ENCODE peak calls at places on chromosomes 3 and 15, in seven cellular contexts. E is GM23338, V is glutamatergic neuron, I is MCF 10A, O is dorsolateral prefrontal cortex, N is nephron progenitor cell, R is foreskin fibroblast. C is an unnamed sample.

GRCh38 chr3:123723527-123724168 is 138.8 kb upstream of the HACD2 start:
- DNase-seq in E (peak; percentile 93), V (peak; percentile 51), R (peak; percentile 86), N (peak; percentile 68), O (no peak), I (peak; percentile 93), C (peak; percentile 76)

GRCh38 chr15:91947370-91947769 is 93.9 kb downstream of the SLCO3A1 start:
- DNase-seq in O (no peak), N (no peak), I (no peak), E (no peak), V (no peak), R (no peak), C (no peak)

GRCh38 chr3:53518495-53518981 is 24.1 kb downstream of the CACNA1D start:
- DNase-seq in R (peak; percentile 17), O (no peak), E (no peak), V (no peak), N (no peak), I (peak; percentile 30), C (no peak)

GRCh38 chr15:80208758-80209734 is 43.0 kb downstream of the CTXND1 start:
- DNase-seq in I (no peak), O (no peak), N (no peak), E (no peak), R (no peak), V (no peak), C (no peak)

GRCh38 chr3:151421956-151422355 is 37.4 kb upstream of the P2RY12 start:
- DNase-seq in R (no peak), E (peak; percentile 24), N (no peak), O (no peak), I (no peak), V (no peak), C (no peak)

GRCh38 chr15:90075420-90076289 is 26.6 kb downstream of the IDH2 start:
- DNase-seq in N (no peak), O (no peak), R (no peak), V (no peak), I (peak; percentile 79), E (peak; percentile 66), C (peak; percentile 85)

GRCh38 chr3:190319660-190320059 is 2.6 kb downstream of the CLDN1 start:
- DNase-seq in R (peak; percentile 34), O (no peak), V (no peak), I (peak; percentile 95), E (no peak), N (no peak), C (peak; percentile 93)

GRCh38 chr3:186052096-186052495 is 56.8 kb downstream of the ETV5 start:
- DNase-seq in R (no peak), E (no peak), I (no peak), V (no peak), N (no peak), O (no peak), C (no peak)

GRCh38 chr3:171327441-171328174 is 132.6 kb downstream of the TNIK start:
- DNase-seq in E (no peak), R (no peak), N (no peak), O (no peak), V (no peak), I (no peak), C (no peak)

GRCh38 chr3:171326717-171327440 is 133.3 kb downstream of the TNIK start:
- DNase-seq in I (no peak), V (no peak), E (no peak), R (no peak), O (no peak), N (no peak), C (no peak)

GRCh38 chr3:171329759-171330158 is 130.4 kb downstream of the TNIK start:
- DNase-seq in E (no peak), N (no peak), V (no peak), O (no peak), R (no peak), I (no peak), C (no peak)

GRCh38 chr3:171330936-171331335 is 129.3 kb downstream of the TNIK start:
- DNase-seq in R (no peak), N (no peak), E (no peak), I (no peak), O (no peak), V (no peak), C (no peak)

DNA sequence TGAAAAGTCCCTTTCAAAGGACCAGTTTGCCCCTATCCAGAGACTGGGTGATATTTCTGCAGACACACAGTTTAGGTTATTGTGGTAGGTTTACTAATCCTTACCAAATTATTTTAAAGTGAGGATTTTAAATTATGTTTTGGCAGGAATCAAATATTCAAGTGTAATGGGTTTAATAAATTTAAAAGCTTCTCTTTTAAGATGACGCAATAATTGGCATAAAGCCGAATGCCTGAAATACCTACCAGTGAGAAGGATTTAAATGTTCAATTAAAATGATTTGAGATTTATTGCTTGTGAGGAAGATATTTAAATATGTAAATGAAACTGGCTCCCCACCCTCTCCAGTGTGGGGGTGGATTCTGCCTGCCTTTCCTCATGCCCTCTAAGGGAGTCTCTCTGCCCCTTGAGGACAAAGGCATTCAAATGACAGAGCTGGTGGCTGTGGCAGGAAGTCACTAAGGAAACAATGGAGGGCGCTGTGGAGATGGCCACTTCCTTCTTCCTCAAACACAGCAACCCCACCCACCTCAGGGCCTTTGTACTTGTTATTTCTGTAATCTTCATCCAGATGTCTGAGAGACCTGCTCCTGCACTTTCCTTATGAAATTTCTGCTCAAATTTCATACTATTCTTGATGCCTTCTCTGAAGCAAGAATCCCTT is 131.7 kb downstream of the TNIK start:
- DNase-seq in E (peak; percentile 76), O (no peak), I (peak; percentile 48), V (no peak), R (peak; percentile 53), N (no peak), C (no peak)
- TF ChIP-seq CTCF in E (peak; percentile 64), O (no peak), I (no peak), V (no peak), R (no peak), N (no peak), C (no peak)

GRCh38 chr3:152961323-152961722 is 126.4 kb downstream of the P2RY1 start:
- DNase-seq in N (no peak), I (peak; percentile 60), O (no peak), V (no peak), E (peak; percentile 57), R (peak; percentile 77), C (peak; percentile 45)
- TF ChIP-seq CTCF in N (peak; percentile 9), I (peak; percentile 33), O (peak; percentile 34), V (peak; percentile 49), E (peak; percentile 62), R (peak; percentile 12), C (peak; percentile 14)

DNA sequence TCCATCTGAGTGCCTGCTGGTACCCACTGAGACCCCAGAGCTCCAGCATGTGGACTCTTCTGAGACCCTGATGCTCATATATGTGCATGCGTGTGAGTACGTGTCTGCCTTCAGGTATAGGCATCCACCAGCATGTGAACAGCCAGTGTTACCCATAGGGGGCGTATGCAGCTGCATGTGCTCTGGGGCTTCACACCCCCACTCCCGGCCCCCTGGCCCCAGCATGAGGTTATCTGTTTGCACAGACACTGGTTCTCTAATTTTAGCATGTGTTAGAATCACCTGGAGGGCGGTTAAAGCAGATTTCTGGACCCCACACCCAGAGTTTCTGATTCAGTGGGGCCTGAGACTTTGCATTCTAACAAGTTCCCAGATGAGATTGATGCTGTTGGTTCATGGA is 824 bp upstream of the CILP start:
- DNase-seq in O (no peak), R (no peak), I (peak; percentile 30), N (no peak), V (no peak), E (peak; percentile 80), C (no peak)
- TF ChIP-seq CTCF in O (no peak), R (peak; percentile 27), I (peak; percentile 17), N (peak; percentile 33), V (peak; percentile 51), E (peak; percentile 81), C (no peak)

GRCh38 chr15:62067448-62068044 is 769 bp downstream of the C2CD4A start:
- DNase-seq in E (peak; percentile 64), N (peak; percentile 44), V (peak; percentile 37), I (no peak), O (no peak), R (peak; percentile 57), C (no peak)

GRCh38 chr15:62068787-62069170 is 2.0 kb downstream of the C2CD4A start:
- DNase-seq in V (no peak), R (no peak), I (peak; percentile 19), E (no peak), N (no peak), O (no peak), C (no peak)

GRCh38 chr15:62069551-62069950 is 2.8 kb downstream of the C2CD4A start:
- DNase-seq in I (no peak), E (no peak), R (no peak), V (no peak), O (no peak), N (no peak), C (no peak)

GRCh38 chr15:62066663-62067447 is at the start of gene C2CD4A:
- DNase-seq in I (peak; percentile 63), V (peak; percentile 58), O (peak; percentile 56), E (peak; percentile 97), N (peak; percentile 77), R (peak; percentile 73), C (peak; percentile 57)

GRCh38 chr15:62068071-62068786 is 1.5 kb downstream of the C2CD4A start:
- DNase-seq in N (peak; percentile 66), O (no peak), R (peak; percentile 64), V (peak; percentile 60), E (peak; percentile 68), I (peak; percentile 22), C (no peak)
- TF ChIP-seq CTCF in N (no peak), O (peak; percentile 37), R (peak; percentile 7), V (no peak), E (peak; percentile 31), I (no peak), C (no peak)

GRCh38 chr15:93333826-93334225 is 244.8 kb upstream of the RGMA start:
- DNase-seq in N (peak; percentile 11), I (no peak), O (no peak), R (no peak), E (peak; percentile 65), V (no peak), C (no peak)
- TF ChIP-seq CTCF in N (peak; percentile 30), I (no peak), O (no peak), R (no peak), E (peak; percentile 50), V (peak; percentile 40), C (no peak)

GRCh38 chr3:28349397-28350000 is 875 bp upstream of the AZI2 start:
- DNase-seq in R (no peak), E (no peak), I (no peak), O (no peak), V (no peak), N (no peak), C (peak; percentile 8)
- TF ChIP-seq CTCF in R (no peak), E (no peak), I (no peak), O (no peak), V (no peak), N (no peak), C (no peak)

GRCh38 chr15:65836665-65837064 is 32.6 kb upstream of the RAB11A start:
- DNase-seq in I (no peak), E (peak; percentile 73), R (no peak), V (no peak), N (no peak), O (no peak), C (no peak)
- TF ChIP-seq CTCF in I (peak; percentile 19), E (peak; percentile 81), R (no peak), V (no peak), N (peak; percentile 9), O (peak; percentile 30), C (peak; percentile 9)

DNA sequence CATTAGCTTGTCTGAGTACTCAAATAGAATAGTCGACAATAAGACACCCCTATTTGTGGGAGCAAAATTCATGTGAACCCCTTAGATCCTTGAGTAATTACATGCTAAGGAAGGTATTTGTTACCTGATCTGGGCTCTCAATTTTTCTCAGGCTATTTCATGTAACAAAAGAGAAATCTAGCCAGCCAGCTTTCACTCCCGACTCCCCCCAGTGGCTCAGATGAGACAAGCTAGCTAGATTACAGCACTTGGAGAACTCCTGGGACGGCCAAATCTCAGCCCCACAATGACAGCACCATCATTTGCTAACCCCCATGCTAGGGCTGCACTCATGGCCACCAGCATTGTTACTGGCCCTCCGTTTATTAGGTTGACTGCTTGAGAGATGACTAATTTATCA is 41.3 kb downstream of the GLDN start:
- DNase-seq in E (peak; percentile 90), V (peak; percentile 67), O (no peak), N (peak; percentile 51), I (peak; percentile 65), R (peak; percentile 77), C (peak; percentile 53)
- TF ChIP-seq CTCF in E (peak; percentile 61), V (peak; percentile 63), O (peak; percentile 58), N (peak; percentile 45), I (peak; percentile 47), R (peak; percentile 78), C (peak; percentile 68)

C was measured in RWPE1.